ENCODE peak calls at places on chromosomes 11 and 22, in eight cellular contexts. Q, T, G, R, S, K, N and F are unnamed samples.

GRCh38 chr22:20514658-20515406 is 7.4 kb downstream of the MED15 start:
- DNase-seq in Q (peak; percentile 69), T (no peak), S (no peak), G (no peak), K (no peak), R (peak; percentile 26), N (peak; percentile 67), F (peak; percentile 75)

GRCh38 chr11:62443390-62444201 is 24.8 kb downstream of the SCGB1A1 start:
- DNase-seq in R (no peak), K (no peak), N (no peak), S (no peak), Q (no peak), T (no peak), G (no peak), F (no peak)

GRCh38 chr11:61564936-61565696 is 15.8 kb downstream of the SYT7 start:
- DNase-seq in G (no peak), N (no peak), Q (no peak), S (no peak), T (no peak), R (no peak), K (no peak), F (no peak)

GRCh38 chr11:63920126-63920869 is 3.3 kb upstream of the RCOR2 start:
- DNase-seq in T (no peak), R (no peak), K (no peak), S (peak; percentile 93), Q (no peak), G (no peak), N (peak; percentile 84), F (no peak)

GRCh38 chr11:75013051-75013450 is 24.3 kb downstream of the NEU3 start:
- DNase-seq in T (no peak), K (no peak), N (peak; percentile 7), Q (no peak), R (no peak), S (no peak), G (no peak), F (no peak)

GRCh38 chr11:71086687-71087258 is 165.6 kb downstream of the SHANK2 start:
- DNase-seq in T (peak; percentile 83), S (peak; percentile 81), Q (peak; percentile 10), R (peak; percentile 17), N (peak; percentile 57), G (no peak), K (peak; percentile 38), F (no peak)

GRCh38 chr11:80595011-80595410 is 1154.2 kb upstream of the TENM4 start:
- DNase-seq in T (no peak), R (no peak), S (no peak), G (no peak), K (no peak), Q (peak; percentile 31), N (peak; percentile 74), F (no peak)

GRCh38 chr11:61921446-61921845 is 4.1 kb upstream of the RAB3IL1 start:
- DNase-seq in R (no peak), Q (no peak), K (no peak), G (no peak), T (no peak), N (no peak), S (no peak), F (no peak)

GRCh38 chr11:102111011-102111786 is 952 bp downstream of the YAP1 start:
- DNase-seq in T (no peak), R (peak; percentile 4), Q (peak; percentile 86), K (peak; percentile 85), S (peak; percentile 91), G (no peak), N (peak; percentile 95), F (no peak)

GRCh38 chr11:124669193-124669592 is 4.3 kb downstream of the SIAE start:
- DNase-seq in N (peak; percentile 69), G (peak; percentile 24), S (peak; percentile 51), K (no peak), T (peak; percentile 64), Q (peak; percentile 71), R (peak; percentile 35), F (no peak)

GRCh38 chr11:11931461-11932055 is 76.9 kb downstream of the DKK3 start:
- DNase-seq in N (peak; percentile 82), R (peak; percentile 3), K (peak; percentile 14), T (peak; percentile 12), G (no peak), S (no peak), Q (peak; percentile 57), F (no peak)

GRCh38 chr22:23117275-23117674 is 24.5 kb downstream of the RSPH14 start:
- DNase-seq in S (no peak), R (no peak), Q (no peak), N (no peak), K (no peak), G (no peak), T (no peak), F (no peak)

GRCh38 chr22:46081831-46082210 is 68.5 kb upstream of the PPARA start:
- DNase-seq in R (no peak), Q (no peak), T (no peak), N (peak; percentile 64), K (no peak), G (no peak), S (no peak), F (no peak)

GRCh38 chr11:93267383-93267782 is 63.2 kb upstream of the DEUP1 start:
- DNase-seq in R (no peak), S (peak; percentile 34), K (no peak), Q (no peak), N (no peak), T (no peak), G (no peak), F (no peak)

GRCh38 chr22:29083576-29084566 is 11.0 kb downstream of the KREMEN1 start:
- DNase-seq in G (no peak), K (no peak), T (no peak), R (no peak), Q (no peak), S (no peak), N (no peak), F (no peak)

GRCh38 chr11:99505831-99506230 is 485.1 kb downstream of the CNTN5 start:
- DNase-seq in N (peak; percentile 66), Q (no peak), S (no peak), R (no peak), T (no peak), K (no peak), G (no peak), F (no peak)

GRCh38 chr22:27105142-27106025 is 448.0 kb downstream of the MIAT start:
- DNase-seq in G (no peak), S (no peak), K (no peak), R (no peak), N (peak; percentile 81), T (no peak), Q (no peak), F (peak; percentile 70)

GRCh38 chr22:37442537-37442936 is 15.3 kb upstream of the ELFN2 start:
- DNase-seq in N (peak; percentile 38), G (no peak), R (no peak), T (no peak), S (no peak), Q (peak; percentile 40), K (no peak), F (no peak)

GRCh38 chr11:97461044-97461880 is 1071.4 kb downstream of the JRKL start:
- DNase-seq in Q (no peak), K (no peak), N (no peak), T (no peak), S (no peak), R (no peak), G (no peak), F (no peak)

GRCh38 chr22:38843201-38843715 is 570 bp downstream of the NPTXR start:
- DNase-seq in T (peak; percentile 59), K (peak; percentile 56), R (peak; percentile 75), S (peak; percentile 52), N (peak; percentile 91), Q (peak; percentile 32), G (peak; percentile 18), F (no peak)

GRCh38 chr22:39820266-39820665 is 73.3 kb downstream of the ENTHD1 start:
- DNase-seq in R (no peak), T (no peak), S (no peak), N (peak; percentile 66), Q (peak; percentile 71), G (no peak), K (no peak), F (peak; percentile 19)